ENCODE peak calls at places on chromosomes 11 and 22, in six cellular contexts. L, B, F, M, K and T are unnamed samples.

GRCh38 chr11:129090056-129090455 is 102.1 kb downstream of the ARHGAP32 start:
- DNase-seq in L (no peak), M (peak), B (no peak), F (no peak), K (no peak), T (no peak)

GRCh38 chr11:121460941-121461514 is 8.3 kb upstream of the SORL1-AS1 start:
- DNase-seq in L (no peak), F (no peak), K (no peak), M (no peak), B (no peak), T (no peak)

GRCh38 chr22:47111626-47112373 is 349.4 kb downstream of the TBC1D22A start:
- DNase-seq in L (no peak), F (no peak), B (no peak), K (no peak), M (no peak), T (no peak)

GRCh38 chr11:128696930-128697329 is 3.1 kb downstream of the FLI1 start:
- DNase-seq in B (no peak), L (no peak), M (no peak), K (no peak), F (no peak), T (no peak)

GRCh38 chr11:33633251-33634003 is 67.2 kb downstream of the C11orf91 start:
- DNase-seq in B (no peak), L (no peak), F (no peak), M (peak), K (no peak), T (no peak)

GRCh38 chr11:30143098-30143705 is 87.6 kb upstream of the FSHB start:
- DNase-seq in B (peak), M (peak), K (no peak), F (no peak), L (no peak), T (no peak)

GRCh38 chr11:84719935-84720577 is 907.1 kb downstream of the DLG2 start:
- DNase-seq in F (peak), K (no peak), L (peak), B (no peak), M (peak), T (no peak)

GRCh38 chr22:32335471-32335870 is 22.2 kb upstream of the RFPL3 start:
- DNase-seq in K (no peak), B (no peak), L (no peak), F (no peak), M (no peak), T (no peak)

GRCh38 chr11:94653561-94653960 is 86.4 kb downstream of the PIWIL4 start:
- DNase-seq in K (no peak), F (no peak), B (no peak), M (no peak), L (no peak), T (no peak)

GRCh38 chr11:3637201-3637600 is 4.6 kb downstream of the ART5 start:
- DNase-seq in L (no peak), M (no peak), B (no peak), K (no peak), F (no peak), T (no peak)

GRCh38 chr11:115930886-115931537 is 426.8 kb upstream of the CADM1 start:
- DNase-seq in M (no peak), B (peak), F (no peak), K (no peak), L (no peak), T (no peak)

GRCh38 chr11:3043315-3043871 is 13.8 kb downstream of the CARS1 start:
- DNase-seq in M (peak), K (no peak), B (no peak), F (peak), L (peak), T (peak)

GRCh38 chr11:27660171-27660570 is 40.1 kb downstream of the BDNF start:
- DNase-seq in F (no peak), M (no peak), L (no peak), K (no peak), B (no peak), T (no peak)

GRCh38 chr11:45815747-45816146 is 10.8 kb downstream of the SLC35C1 start:
- DNase-seq in F (no peak), M (peak), L (no peak), K (no peak), B (no peak), T (no peak)

GRCh38 chr11:59416613-59417012 is 9.6 kb downstream of the OR5A2 start:
- DNase-seq in K (no peak), B (peak), L (no peak), M (no peak), F (no peak), T (no peak)

GRCh38 chr22:50308597-50308935 is 1.1 kb upstream of the PLXNB2 start:
- DNase-seq in K (no peak), L (peak), M (peak), F (peak), B (peak), T (peak)

GRCh38 chr11:12430912-12431311 is 53.5 kb downstream of the PARVA start:
- DNase-seq in B (no peak), K (no peak), F (no peak), L (no peak), M (peak), T (peak)